ENCODE peak calls at places on chromosomes 7 and 10, in ten cellular contexts. V is CD4-positive, CD25-positive, alpha-beta regulatory T cell; H is COR-L47; Y is H54; Q is skeletal muscle cell; W is activated CD4-positive, alpha-beta T cell treated with anti-CD3 and anti-CD28 coated beads for 48 hours; R is ascending aorta; F is CD4-positive, alpha-beta T cell; X is WTC11; P is stimulated activated CD4-positive, alpha-beta T cell treated with anti-CD3 and anti-CD28 coated beads, Interleukin-4, amount 100 ng/mL, for 1 hour. M is an unnamed sample.

GRCh38 chr10:127090135-127090534 is 106.3 kb downstream of the INSYN2A start:
- DNase-seq in Y (no peak), X (no peak), P (no peak), W (no peak), V (no peak), F (no peak), R (no peak), Q (no peak), H (no peak), M (no peak)

GRCh38 chr7:143362126-143362961 is at the start of gene FAM131B:
- DNase-seq in F (no peak), V (no peak), W (peak), Q (no peak), H (peak), Y (no peak), X (peak), P (peak), R (no peak), M (no peak)

GRCh38 chr10:114545071-114545470 is 113.0 kb downstream of the ABLIM1 start:
- DNase-seq in W (no peak), H (no peak), V (no peak), X (no peak), R (no peak), P (no peak), F (no peak), Y (no peak), Q (no peak), M (no peak)

GRCh38 chr10:113221756-113222168 is 271.7 kb downstream of the TCF7L2 start:
- DNase-seq in Q (no peak), H (peak), F (no peak), R (no peak), X (no peak), V (no peak), W (no peak), Y (peak), P (no peak), M (peak)

GRCh38 chr7:47915066-47915976 is 32.9 kb downstream of the PKD1L1 start:
- DNase-seq in W (no peak), X (no peak), F (no peak), V (no peak), Y (no peak), P (no peak), H (no peak), Q (no peak), R (no peak), M (no peak)

GRCh38 chr10:96259884-96260511 is 11.4 kb downstream of the BLNK start:
- DNase-seq in Q (no peak), W (no peak), X (no peak), R (no peak), V (no peak), H (no peak), Y (no peak), P (no peak), F (no peak), M (no peak)

GRCh38 chr7:85554294-85554877 is 367.5 kb upstream of the SEMA3D start:
- DNase-seq in P (no peak), W (no peak), Q (peak), H (peak), F (no peak), V (no peak), Y (no peak), X (no peak), R (no peak), M (no peak)

GRCh38 chr10:44998146-44998631 is 2.5 kb upstream of the ZNF22 start:
- DNase-seq in Y (no peak), H (no peak), W (no peak), Q (no peak), F (no peak), R (no peak), X (no peak), V (no peak), P (no peak), M (no peak)

GRCh38 chr10:104824378-104825006 is 183.4 kb downstream of the SORCS3 start:
- DNase-seq in H (no peak), Q (peak), W (peak), V (no peak), F (no peak), X (peak), Y (peak), R (no peak), P (peak), M (no peak)

GRCh38 chr10:60271319-60272040 is 118.2 kb downstream of the ANK3 start:
- DNase-seq in W (no peak), V (no peak), X (no peak), R (no peak), Q (no peak), P (no peak), Y (no peak), H (no peak), F (no peak), M (no peak)

GRCh38 chr7:12685550-12685949 is 1.9 kb upstream of the ARL4A start:
- DNase-seq in Q (no peak), Y (no peak), X (peak), V (peak), H (peak), W (peak), P (peak), R (no peak), F (no peak), M (no peak)

GRCh38 chr10:59865101-59865500 is 41.3 kb downstream of the CCDC6 start:
- DNase-seq in H (peak), Q (no peak), X (peak), F (no peak), P (no peak), Y (no peak), W (no peak), R (no peak), V (peak), M (no peak)

GRCh38 chr7:100584677-100585510 is 1.0 kb downstream of the LRCH4 start:
- DNase-seq in R (no peak), Y (no peak), W (peak), X (peak), H (no peak), Q (no peak), F (no peak), P (no peak), V (no peak), M (no peak)

GRCh38 chr10:71620642-71621041 is 98.9 kb downstream of the C10orf105 start:
- DNase-seq in V (no peak), X (no peak), Y (no peak), Q (no peak), H (no peak), P (no peak), F (no peak), R (no peak), W (no peak), M (no peak)

GRCh38 chr7:75739796-75740672 is 1.3 kb upstream of the HIP1 start:
- DNase-seq in V (peak), Q (no peak), R (no peak), Y (no peak), X (no peak), W (no peak), F (no peak), P (no peak), H (no peak), M (peak)

GRCh38 chr10:117568226-117568625 is 25.7 kb downstream of the EMX2 start:
- DNase-seq in V (no peak), P (no peak), R (no peak), W (no peak), F (no peak), Y (no peak), H (no peak), X (no peak), Q (no peak), M (no peak)

GRCh38 chr7:135512135-135512887 is 2.4 kb upstream of the CNOT4 start:
- DNase-seq in P (no peak), R (no peak), F (no peak), X (no peak), V (peak), Y (no peak), H (peak), W (peak), Q (no peak), M (no peak)

GRCh38 chr7:70316745-70317144 is 718.5 kb downstream of the AUTS2 start:
- DNase-seq in R (no peak), Q (no peak), P (no peak), V (no peak), W (no peak), F (peak), X (no peak), H (no peak), Y (no peak), M (no peak)

GRCh38 chr7:2525161-2525930 is 5.8 kb downstream of the LFNG start:
- DNase-seq in F (no peak), P (no peak), X (no peak), Y (no peak), H (no peak), R (no peak), V (no peak), W (no peak), Q (no peak), M (no peak)

GRCh38 chr10:24382979-24383663 is 174.2 kb downstream of the KIAA1217 start:
- DNase-seq in X (peak), R (no peak), Y (no peak), V (no peak), H (no peak), F (no peak), P (no peak), W (peak), Q (no peak), M (no peak)

GRCh38 chr10:78757542-78757941 is 311.2 kb upstream of the ZMIZ1 start:
- DNase-seq in X (no peak), P (no peak), H (no peak), V (no peak), F (no peak), W (no peak), Y (peak), R (no peak), Q (peak), M (no peak)

GRCh38 chr7:27587429-27587828 is 75.3 kb downstream of the HIBADH start:
- DNase-seq in X (no peak), V (no peak), W (no peak), P (no peak), F (no peak), R (no peak), H (no peak), Q (no peak), Y (no peak), M (no peak)

GRCh38 chr10:60646966-60647796 is 131.1 kb upstream of the CDK1 start:
- DNase-seq in H (peak), Q (no peak), W (peak), F (no peak), R (no peak), X (no peak), Y (no peak), V (peak), P (no peak), M (peak)

GRCh38 chr7:137032436-137032835 is 164.0 kb downstream of the CHRM2 start:
- DNase-seq in R (no peak), V (no peak), W (no peak), Q (no peak), F (no peak), P (no peak), X (no peak), Y (no peak), H (no peak), M (no peak)

GRCh38 chr10:95841711-95842498 is 65.9 kb upstream of the CC2D2B start:
- DNase-seq in H (peak), W (peak), V (peak), Q (peak), X (peak), Y (peak), R (no peak), P (no peak), F (no peak), M (no peak)

GRCh38 chr7:110442386-110442837 is 648.5 kb upstream of the LRRN3 start:
- DNase-seq in W (peak), F (no peak), R (no peak), Q (no peak), X (peak), Y (peak), P (no peak), V (no peak), H (peak), M (no peak)

GRCh38 chr10:8048281-8049008 is 6.0 kb upstream of the GATA3 start:
- DNase-seq in X (no peak), F (no peak), H (no peak), W (peak), P (peak), V (no peak), R (no peak), Y (no peak), Q (no peak), M (no peak)

GRCh38 chr10:30821269-30821993 is 191.9 kb upstream of the LYZL2 start:
- DNase-seq in R (no peak), F (no peak), W (no peak), X (no peak), V (no peak), P (no peak), Q (no peak), Y (no peak), H (no peak), M (no peak)

GRCh38 chr10:124680675-124681074 is 63.5 kb downstream of the FAM53B start:
- DNase-seq in Y (no peak), H (no peak), F (no peak), W (no peak), X (no peak), R (peak), Q (no peak), V (no peak), P (no peak), M (no peak)

GRCh38 chr10:42646692-42647640 is 8.6 kb upstream of the ZNF33B start:
- DNase-seq in V (no peak), W (no peak), X (no peak), Q (no peak), F (no peak), R (no peak), P (no peak), H (no peak), Y (no peak), M (no peak)

GRCh38 chr10:119505131-119505551 is 37.4 kb downstream of the RGS10 start:
- DNase-seq in H (no peak), F (no peak), X (no peak), Q (no peak), V (no peak), Y (no peak), W (no peak), R (no peak), P (no peak), M (no peak)

GRCh38 chr10:113000454-113000853 is 50.4 kb downstream of the TCF7L2 start:
- DNase-seq in V (no peak), Y (no peak), W (no peak), P (no peak), X (no peak), Q (no peak), R (no peak), F (no peak), H (no peak), M (no peak)

GRCh38 chr10:1110674-1111119 is 54.5 kb downstream of the WDR37 start:
- DNase-seq in F (no peak), X (no peak), H (no peak), W (no peak), Y (no peak), V (no peak), P (no peak), R (no peak), Q (no peak), M (no peak)

GRCh38 chr10:8389630-8390029 is 335.1 kb downstream of the GATA3 start:
- DNase-seq in R (no peak), H (no peak), F (no peak), Y (no peak), Q (no peak), W (no peak), V (no peak), X (no peak), P (no peak), M (no peak)

GRCh38 chr7:141043621-141044020 is 28.9 kb upstream of the MRPS33 start:
- DNase-seq in Q (no peak), V (no peak), Y (no peak), W (no peak), P (no peak), H (no peak), X (no peak), F (no peak), R (no peak), M (no peak)

GRCh38 chr10:125264752-125265578 is 104.6 kb upstream of the CTBP2 start:
- DNase-seq in H (no peak), F (no peak), Y (no peak), Q (no peak), W (no peak), X (no peak), P (no peak), R (no peak), V (no peak), M (no peak)

GRCh38 chr10:17859492-17860156 is 50.5 kb downstream of the MRC1 start:
- DNase-seq in X (no peak), R (no peak), Q (no peak), P (no peak), V (peak), Y (no peak), F (no peak), W (no peak), H (no peak), M (no peak)

GRCh38 chr7:44348300-44348699 is 22.9 kb upstream of the CAMK2B start:
- DNase-seq in R (no peak), H (peak), F (no peak), P (no peak), W (no peak), Y (peak), X (peak), Q (no peak), V (no peak), M (no peak)

M was measured in stimulated activated effector memory CD8-positive, alpha-beta T cell treated with anti-CD3 and anti-CD28 coated beads, Interleukin-12 subunit alpha, Interleukin-12 subunit beta, amount 100 ng/mL, for 72 hours.